ENCODE peak calls at places on chromosome 19, in ten cellular contexts. U is heart left ventricle; I is bronchial epithelial cell; M is GM12878; V is cardiac muscle cell; L is tibial artery; X is CD8-positive, alpha-beta T cell; Q is AG04450; N is IMR-90; Z is breast epithelium. E is an unnamed sample.

GRCh38 chr19:36916991-36917390 is 859 bp downstream of the ZNF568 start:
- DNase-seq in U (no peak), I (peak; percentile 20), M (no peak), V (peak; percentile 6), L (no peak), X (no peak), Q (no peak), N (peak; percentile 33), Z (no peak), E (peak; percentile 1)

GRCh38 chr19:3551808-3552095 is 5.6 kb downstream of the MFSD12 start:
- DNase-seq in U (no peak), I (no peak), M (no peak), V (no peak), L (no peak), X (no peak), Q (no peak), N (no peak), Z (no peak), E (no peak)

GRCh38 chr19:58572026-58572817 is 913 bp downstream of the MZF1 start:
- DNase-seq in U (no peak), I (no peak), M (no peak), V (no peak), L (no peak), X (no peak), Q (no peak), N (no peak), Z (no peak), E (no peak)

GRCh38 chr19:56155124-56155687 is 14.1 kb downstream of the ZNF444 start:
- DNase-seq in U (no peak), I (no peak), M (no peak), V (no peak), L (no peak), X (no peak), Q (no peak), N (no peak), Z (no peak), E (no peak)

GRCh38 chr19:54439174-54439851 is 9.7 kb upstream of the LENG8 start:
- DNase-seq in U (no peak), I (peak; percentile 36), M (no peak), V (peak; percentile 70), L (no peak), X (no peak), Q (no peak), N (no peak), Z (peak; percentile 60), E (no peak)

GRCh38 chr19:3679581-3679980 is 20.7 kb downstream of the PIP5K1C start:
- DNase-seq in U (no peak), I (no peak), M (no peak), V (no peak), L (no peak), X (no peak), Q (no peak), N (no peak), Z (no peak), E (no peak)

GRCh38 chr19:43518051-43518450 is 8.9 kb downstream of the ETHE1 start:
- DNase-seq in U (no peak), I (peak; percentile 55), M (no peak), V (no peak), L (no peak), X (no peak), Q (no peak), N (no peak), Z (no peak), E (no peak)

GRCh38 chr19:4474504-4475136 is 2.5 kb downstream of the HDGFL2 start:
- DNase-seq in U (no peak), I (peak; percentile 48), M (no peak), V (peak; percentile 88), L (no peak), X (no peak), Q (no peak), N (peak; percentile 68), Z (no peak), E (peak; percentile 19)

GRCh38 chr19:50791594-50792245 is 1.5 kb downstream of the ACP4 start:
- DNase-seq in U (no peak), I (no peak), M (no peak), V (no peak), L (no peak), X (no peak), Q (no peak), N (no peak), Z (no peak), E (no peak)

GRCh38 chr19:58356236-58356970 is 3.1 kb upstream of the A1BG start:
- DNase-seq in U (no peak), I (no peak), M (no peak), V (no peak), L (no peak), X (no peak), Q (no peak), N (peak; percentile 43), Z (no peak), E (no peak)

GRCh38 chr19:21843081-21843480 is 7.1 kb upstream of the ZNF43 start:
- DNase-seq in U (no peak), I (no peak), M (no peak), V (no peak), L (no peak), X (no peak), Q (no peak), N (no peak), Z (no peak), E (no peak)

GRCh38 chr19:55546822-55547614 is 1.7 kb upstream of the SBK3 start:
- DNase-seq in U (peak; percentile 91), I (peak; percentile 59), M (no peak), V (no peak), L (peak; percentile 69), X (no peak), Q (peak; percentile 43), N (peak; percentile 84), Z (peak; percentile 69), E (peak; percentile 27)

GRCh38 chr19:281992-282391 is 9.2 kb downstream of the PLPP2 start:
- DNase-seq in U (no peak), I (no peak), M (no peak), V (no peak), L (no peak), X (no peak), Q (no peak), N (no peak), Z (no peak), E (no peak)
- TF ChIP-seq CTCF in U (no peak), I (peak; percentile 12), M (no peak), V (no peak), L (no peak), X (no peak), Q (no peak), N (no peak), Z (no peak), E (no peak)

GRCh38 chr19:12749938-12750521 is 1.6 kb upstream of the BEST2 start:
- DNase-seq in U (no peak), I (peak; percentile 79), M (no peak), V (no peak), L (no peak), X (no peak), Q (no peak), N (peak; percentile 56), Z (no peak), E (no peak)
- H3K4me3 ChIP-seq in U (no peak overlapping the region), I (no peak overlapping the region), M (no peak overlapping the region), V (no peak overlapping the region), L (no peak overlapping the region), X (no peak overlapping the region), Q (no peak overlapping the region), N (no peak overlapping the region), Z (no peak overlapping the region), E (no peak overlapping the region)

GRCh38 chr19:1770866-1771576 is 17.7 kb downstream of the ONECUT3 start:
- DNase-seq in U (no peak), I (no peak), M (no peak), V (no peak), L (no peak), X (no peak), Q (no peak), N (no peak), Z (no peak), E (no peak)
- H3K27me3 ChIP-seq in U (peaks cover 66% of the 10 kb centered on the region), I (peaks cover 10% of the 10 kb centered on the region), M (peaks cover 2% of the 10 kb centered on the region), V (peaks cover 100% of the 10 kb centered on the region), L (peaks cover 93% of the 10 kb centered on the region), X (peaks cover 40% of the 10 kb centered on the region), Q (peaks cover 60% of the 10 kb centered on the region), N (peaks cover 59% of the 10 kb centered on the region), Z (peaks cover 20% of the 10 kb centered on the region), E (peaks cover 28% of the 10 kb centered on the region)

DNA sequence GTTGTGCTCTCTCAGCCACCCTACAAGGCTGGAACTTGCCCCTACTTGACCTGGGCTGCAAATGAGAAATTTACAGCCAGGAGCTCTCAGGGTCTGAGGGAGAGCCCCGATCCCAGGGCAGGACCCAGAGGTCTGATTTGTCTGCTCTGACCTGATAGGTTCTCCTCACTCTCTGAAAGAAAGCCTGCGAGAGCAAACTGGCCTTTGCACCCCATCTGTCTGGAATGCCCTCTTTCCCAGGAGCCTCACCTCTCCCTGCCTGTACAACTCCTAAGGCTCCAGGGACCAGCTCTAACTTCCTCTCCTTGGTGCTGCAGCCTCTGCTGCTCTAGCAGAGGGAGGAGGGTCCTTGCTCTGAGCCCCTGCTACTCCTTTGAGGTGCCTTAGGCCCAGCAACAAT is 137.8 kb downstream of the UQCRFS1 start:
- DNase-seq in U (no peak), I (no peak), M (no peak), V (no peak), L (no peak), X (no peak), Q (no peak), N (no peak), Z (no peak), E (no peak)
- TF ChIP-seq CTCF in U (no peak), I (no peak), M (no peak), V (no peak), L (no peak), X (no peak), Q (no peak), N (no peak), Z (no peak), E (no peak)

GRCh38 chr19:2307518-2308012 is 389 bp downstream of the LINGO3 start:
- DNase-seq in U (no peak), I (no peak), M (no peak), V (no peak), L (no peak), X (no peak), Q (no peak), N (no peak), Z (no peak), E (no peak)

GRCh38 chr19:2305974-2306806 is 1.8 kb downstream of the LINGO3 start:
- DNase-seq in U (no peak), I (no peak), M (no peak), V (no peak), L (no peak), X (no peak), Q (no peak), N (no peak), Z (no peak), E (no peak)

GRCh38 chr19:2306971-2307370 is 983 bp downstream of the LINGO3 start:
- DNase-seq in U (no peak), I (no peak), M (no peak), V (no peak), L (no peak), X (no peak), Q (no peak), N (no peak), Z (no peak), E (no peak)

GRCh38 chr19:2309734-2310362 is 1.9 kb upstream of the LINGO3 start:
- DNase-seq in U (no peak), I (no peak), M (no peak), V (no peak), L (no peak), X (no peak), Q (no peak), N (peak; percentile 54), Z (no peak), E (no peak)

DNA sequence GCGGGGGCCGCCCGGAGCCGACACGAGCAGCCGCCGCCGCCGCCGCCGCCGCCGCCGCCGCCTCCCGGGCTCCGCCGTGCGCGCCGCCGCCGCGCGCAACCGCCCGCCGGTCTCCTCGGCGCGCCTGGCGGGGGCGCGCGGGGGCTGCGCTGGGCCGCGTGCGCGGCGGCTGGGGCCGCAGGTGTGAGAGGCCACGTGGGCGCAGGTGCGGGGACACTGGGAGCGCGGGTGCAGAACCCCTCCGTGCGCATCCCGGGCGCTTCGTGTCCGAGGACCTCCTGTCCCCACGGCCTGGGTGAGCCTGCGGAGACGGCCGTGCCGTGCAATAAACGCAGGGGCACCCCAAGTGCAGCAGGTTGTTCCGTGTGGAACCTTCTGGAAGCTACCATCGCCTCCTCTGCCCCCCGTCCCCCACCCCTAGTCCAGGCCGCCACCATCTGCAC is at the start of gene LINGO3:
- DNase-seq in U (no peak), I (no peak), M (no peak), V (peak; percentile 29), L (no peak), X (no peak), Q (no peak), N (no peak), Z (no peak), E (no peak)
- H3K4me3 ChIP-seq in U (no peak within 1 kb of the TSS), I (peak within 1 kb of the TSS; percentile 12), M (no peak within 1 kb of the TSS), V (peak within 1 kb of the TSS; percentile 19), L (no peak within 1 kb of the TSS), X (no peak within 1 kb of the TSS), Q (peak within 1 kb of the TSS; percentile 41), N (peak within 1 kb of the TSS; percentile 44), Z (peak within 1 kb of the TSS; percentile 47), E (peak within 1 kb of the TSS; percentile 21)

E was measured in BJ.